ENCODE peak calls at places on chromosomes 12 and 14, in nine cellular contexts. K is ascending aorta; J is CD4-positive, alpha-beta memory T cell; R is dorsolateral prefrontal cortex; U is upper lobe of right lung; G is brain microvascular endothelial cell; P is tibial artery; S is AG04450; O is K562. V is an unnamed sample.

GRCh38 chr12:120979862-120980696 is 1.7 kb downstream of the HNF1A start:
- DNase-seq in P (no peak), G (no peak), K (no peak), O (no peak), S (no peak), U (no peak), J (no peak), R (no peak), V (no peak)

GRCh38 chr14:90455100-90455571 is 58.3 kb downstream of the CALM1 start:
- DNase-seq in S (no peak), R (no peak), P (no peak), U (peak; percentile 39), G (no peak), J (no peak), O (no peak), K (no peak), V (no peak)

GRCh38 chr12:123032736-123033391 is 52.4 kb downstream of the ARL6IP4 start:
- DNase-seq in U (peak; percentile 51), J (no peak), G (no peak), P (no peak), K (no peak), R (no peak), O (no peak), S (no peak), V (no peak)

GRCh38 chr12:33817713-33818112 is 204.6 kb upstream of the ALG10 start:
- DNase-seq in R (no peak), S (no peak), J (no peak), P (no peak), U (no peak), O (no peak), G (no peak), K (no peak), V (no peak)

GRCh38 chr12:120930032-120930431 is 25.9 kb upstream of the SPPL3 start:
- DNase-seq in S (no peak), U (no peak), O (no peak), J (no peak), R (no peak), G (no peak), P (no peak), K (no peak), V (no peak)

GRCh38 chr12:53452159-53453077 is 516 bp downstream of the PCBP2 start:
- DNase-seq in S (peak; percentile 66), O (peak; percentile 93), G (peak; percentile 83), R (peak; percentile 85), J (peak; percentile 81), K (peak; percentile 65), P (peak; percentile 95), U (peak; percentile 93), V (no peak)

GRCh38 chr12:111687952-111688351 is 2.1 kb downstream of the ACAD10 start:
- DNase-seq in O (no peak), K (no peak), J (no peak), R (no peak), P (no peak), G (no peak), U (no peak), S (no peak), V (no peak)

GRCh38 chr12:52865090-52865944 is 16.5 kb upstream of the KRT78 start:
- DNase-seq in R (peak; percentile 65), P (no peak), J (no peak), K (no peak), U (peak; percentile 83), S (peak; percentile 47), O (peak; percentile 74), G (peak; percentile 56), V (no peak)

GRCh38 chr12:132717531-132718387 is 7.1 kb downstream of the PGAM5 start:
- DNase-seq in G (no peak), J (no peak), O (no peak), S (no peak), U (no peak), K (no peak), R (no peak), P (no peak), V (no peak)

GRCh38 chr14:75141967-75142366 is 15.1 kb upstream of the NEK9 start:
- DNase-seq in J (peak; percentile 42), U (no peak), R (no peak), S (no peak), P (no peak), O (peak; percentile 13), G (peak; percentile 38), K (no peak), V (no peak)
- H3K27ac ChIP-seq in J (no peak overlapping the region), U (no peak overlapping the region), R (peak overlapping the region; percentile 98), S (no peak overlapping the region), P (no peak overlapping the region), O (no peak overlapping the region), G (no peak overlapping the region), K (no peak overlapping the region), V (no peak overlapping the region)

DNA sequence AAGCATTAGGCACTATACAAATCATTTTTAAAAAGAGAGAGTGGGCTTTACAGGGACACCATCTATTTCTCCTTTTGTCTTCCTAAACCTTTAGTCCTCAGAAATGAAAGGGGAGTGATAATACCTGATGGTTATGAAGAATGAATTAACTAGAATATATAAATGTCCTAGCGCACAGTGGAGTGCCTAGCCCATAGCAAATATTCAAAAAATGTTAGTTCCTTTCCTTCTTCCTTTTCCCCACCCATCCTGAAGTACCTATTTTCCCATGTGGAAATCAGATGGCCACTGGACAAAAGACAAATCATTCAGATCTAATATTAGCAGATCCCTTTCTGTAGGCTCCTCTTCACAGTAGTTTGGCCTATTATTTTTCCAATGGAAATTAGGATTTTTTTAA is 90.0 kb downstream of the SLC25A21 start:
- DNase-seq in K (no peak), O (no peak), R (no peak), S (no peak), U (no peak), J (no peak), G (no peak), P (no peak), V (no peak)
- H3K27ac ChIP-seq in K (no peak overlapping the region), O (no peak overlapping the region), R (no peak overlapping the region), S (no peak overlapping the region), U (no peak overlapping the region), J (no peak overlapping the region), G (no peak overlapping the region), P (no peak overlapping the region), V (peak overlapping the region; percentile 73)

GRCh38 chr12:51458635-51459034 is 34.0 kb downstream of the SLC4A8 start:
- DNase-seq in P (no peak), K (no peak), O (no peak), J (no peak), R (no peak), G (no peak), U (no peak), S (no peak), V (no peak)
- H3K27ac ChIP-seq in P (no peak overlapping the region), K (no peak overlapping the region), O (no peak overlapping the region), J (no peak overlapping the region), R (no peak overlapping the region), G (no peak overlapping the region), U (no peak overlapping the region), S (no peak overlapping the region), V (no peak overlapping the region)

GRCh38 chr12:18483723-18484325 is 222.5 kb downstream of the PIK3C2G start:
- DNase-seq in S (no peak), R (peak; percentile 35), U (no peak), P (no peak), K (no peak), O (no peak), J (no peak), G (no peak), V (no peak)
- H3K27ac ChIP-seq in S (no peak overlapping the region), R (no peak overlapping the region), U (no peak overlapping the region), P (no peak overlapping the region), K (no peak overlapping the region), O (no peak overlapping the region), J (no peak overlapping the region), G (no peak overlapping the region), V (no peak overlapping the region)

GRCh38 chr12:113152196-113152834 is 2.8 kb downstream of the CFAP73 start:
- DNase-seq in S (no peak), U (no peak), R (no peak), P (no peak), O (no peak), J (no peak), K (no peak), G (no peak), V (no peak)

GRCh38 chr12:113152835-113153814 is 3.6 kb downstream of the CFAP73 start:
- DNase-seq in J (peak; percentile 74), R (peak; percentile 66), K (no peak), P (peak; percentile 74), O (peak; percentile 83), S (no peak), G (peak; percentile 45), U (peak; percentile 88), V (no peak)

GRCh38 chr12:113155060-113155459 is 5.5 kb downstream of the CFAP73 start:
- DNase-seq in U (no peak), S (no peak), J (no peak), O (no peak), G (no peak), P (no peak), R (no peak), K (no peak), V (no peak)

GRCh38 chr12:113155641-113156040 is 6.1 kb downstream of the CFAP73 start:
- DNase-seq in K (no peak), U (no peak), G (no peak), S (no peak), R (no peak), O (no peak), P (no peak), J (no peak), V (no peak)

DNA sequence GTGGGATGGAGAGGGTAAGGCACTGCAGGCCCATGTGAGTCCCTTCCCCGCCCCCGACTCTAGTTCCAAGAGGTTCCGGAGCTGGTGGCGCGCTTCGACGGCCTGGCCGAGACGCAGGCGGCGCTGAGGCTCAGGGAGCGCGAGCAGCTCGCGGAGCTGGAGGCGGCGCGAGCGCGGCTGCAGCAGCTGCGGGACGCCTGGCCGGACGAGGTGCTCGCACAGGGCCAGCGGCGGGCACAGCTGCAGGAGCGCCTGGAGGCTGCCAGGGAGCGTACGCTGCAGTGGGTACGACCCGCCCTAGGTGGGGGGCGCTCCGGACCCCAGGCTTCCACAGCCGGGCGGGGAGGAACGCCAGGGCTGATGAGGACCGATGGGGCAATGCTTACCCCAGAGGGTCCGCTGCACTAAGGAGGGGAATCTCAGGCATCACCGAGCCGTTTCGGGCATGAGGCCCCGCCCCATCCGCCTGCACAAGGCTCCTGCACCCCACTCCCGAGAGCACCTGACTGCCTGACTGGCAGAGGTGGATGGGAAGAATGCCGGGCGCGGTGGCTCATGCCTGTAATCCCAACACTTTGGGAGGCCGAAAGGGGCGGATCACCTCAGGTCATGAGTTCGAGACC is 4.9 kb downstream of the CFAP73 start:
- DNase-seq in U (no peak), R (no peak), K (no peak), P (no peak), G (no peak), S (no peak), O (no peak), J (no peak), V (no peak)
- H3K27ac ChIP-seq in U (no peak overlapping the region), R (no peak overlapping the region), K (no peak overlapping the region), P (no peak overlapping the region), G (no peak overlapping the region), S (no peak overlapping the region), O (no peak overlapping the region), J (no peak overlapping the region), V (no peak overlapping the region)

GRCh38 chr12:104588048-104588942 is 131.5 kb downstream of the CHST11 start:
- DNase-seq in S (no peak), R (no peak), K (no peak), U (no peak), O (no peak), J (no peak), G (peak; percentile 66), P (no peak), V (peak; percentile 82)
- H3K27ac ChIP-seq in S (no peak overlapping the region), R (no peak overlapping the region), K (no peak overlapping the region), U (no peak overlapping the region), O (peak overlapping the region; percentile 43), J (no peak overlapping the region), G (peak overlapping the region; percentile 49), P (no peak overlapping the region), V (peak overlapping the region; percentile 92)

V was measured in epithelial cell of prostate.